ENCODE peak calls at places on chromosome 14, in four cellular contexts. X is cardiac fibroblast, V is brain microvascular endothelial cell, F is colonic mucosa. R is an unnamed sample.
A peak's percentile ranks its signal among the peaks of the same experiment; 100 is the strongest.

GRCh38 chr14:53525608-53526007 is 372.5 kb upstream of the DDHD1 start:
- DNase-seq in X (peak; percentile 26), V (no peak), F (no peak), R (peak; percentile 18)

GRCh38 chr14:74552623-74553022 is 59.1 kb downstream of the ISCA2 start:
- DNase-seq in X (peak; percentile 65), V (no peak), F (peak; percentile 66), R (no peak)

GRCh38 chr14:37083599-37083998 is 88.8 kb downstream of the SLC25A21 start:
- DNase-seq in X (no peak), V (no peak), F (no peak), R (no peak)

GRCh38 chr14:89911018-89911919 is 43.3 kb downstream of the EFCAB11 start:
- DNase-seq in X (peak; percentile 46), V (peak; percentile 48), F (peak; percentile 38), R (peak; percentile 87)

GRCh38 chr14:37340353-37340752 is 142.6 kb downstream of the MIPOL1 start:
- DNase-seq in X (no peak), V (no peak), F (no peak), R (no peak)

GRCh38 chr14:92847220-92848148 is 53.4 kb downstream of the GOLGA5 start:
- DNase-seq in X (no peak), V (no peak), F (no peak), R (no peak)

GRCh38 chr14:53840444-53840843 is 116.2 kb downstream of the BMP4 start:
- DNase-seq in X (peak; percentile 40), V (no peak), F (no peak), R (no peak)

GRCh38 chr14:80468331-80469122 is 257.2 kb upstream of the DIO2 start:
- DNase-seq in X (no peak), V (no peak), F (no peak), R (no peak)

GRCh38 chr14:63388766-63389431 is 70.2 kb upstream of the GPHB5 start:
- DNase-seq in X (peak; percentile 73), V (peak; percentile 51), F (peak; percentile 68), R (peak; percentile 79)

GRCh38 chr14:91311284-91311662 is 66.8 kb upstream of the GPR68 start:
- DNase-seq in X (no peak), V (no peak), F (peak; percentile 63), R (no peak)

GRCh38 chr14:75985618-75986438 is at the start of gene IFT43:
- DNase-seq in X (peak; percentile 78), V (peak; percentile 81), F (peak; percentile 96), R (peak; percentile 95)

GRCh38 chr14:90288646-90289355 is 32.4 kb downstream of the PSMC1 start:
- DNase-seq in X (no peak), V (no peak), F (no peak), R (no peak)

GRCh38 chr14:90060312-90060964 is 1.4 kb upstream of the KCNK13 start:
- DNase-seq in X (peak; percentile 64), V (peak; percentile 13), F (peak; percentile 42), R (peak; percentile 66)

GRCh38 chr14:101843665-101844064 is 82.2 kb downstream of the PPP2R5C start:
- DNase-seq in X (no peak), V (no peak), F (no peak), R (no peak)

GRCh38 chr14:101980700-101981099 is 16.3 kb downstream of the DYNC1H1 start:
- DNase-seq in X (peak; percentile 99), V (peak; percentile 92), F (no peak), R (peak; percentile 98)

GRCh38 chr14:64092940-64093339 is 201.2 kb downstream of the ESR2 start:
- DNase-seq in X (no peak), V (no peak), F (peak; percentile 44), R (no peak)

GRCh38 chr14:101596742-101597141 is 35.4 kb downstream of the DIO3 start:
- DNase-seq in X (no peak), V (no peak), F (peak; percentile 9), R (no peak)

GRCh38 chr14:102000902-102001301 is 36.5 kb downstream of the DYNC1H1 start:
- DNase-seq in X (no peak), V (no peak), F (no peak), R (no peak)

GRCh38 chr14:103103461-103104388 is 9.2 kb downstream of the EXOC3L4 start:
- DNase-seq in X (peak; percentile 50), V (no peak), F (peak; percentile 87), R (peak; percentile 48)

GRCh38 chr14:24062216-24062980 is 9.0 kb upstream of the CPNE6 start:
- DNase-seq in X (no peak), V (no peak), F (no peak), R (no peak)

GRCh38 chr14:58238252-58239247 is 6.1 kb upstream of the PSMA3 start:
- DNase-seq in X (peak; percentile 38), V (peak; percentile 18), F (no peak), R (peak; percentile 28)

GRCh38 chr14:76752744-76753143 is 8.5 kb upstream of the VASH1 start:
- DNase-seq in X (no peak), V (no peak), F (no peak), R (no peak)

GRCh38 chr14:90632868-90633267 is 183.4 kb downstream of the TTC7B start:
- DNase-seq in X (no peak), V (no peak), F (no peak), R (no peak)

GRCh38 chr14:99649219-99649618 is 4.3 kb downstream of the HHIPL1 start:
- DNase-seq in X (peak; percentile 61), V (peak; percentile 30), F (no peak), R (no peak)

GRCh38 chr14:63852271-63852816 is 460 bp upstream of the SYNE2 start:
- DNase-seq in X (peak; percentile 24), V (no peak), F (no peak), R (peak; percentile 39)

GRCh38 chr14:32934891-32935633 is 3.6 kb upstream of the NPAS3 start:
- DNase-seq in X (peak; percentile 13), V (no peak), F (no peak), R (peak; percentile 32)

GRCh38 chr14:49861581-49861922 is 9.0 kb upstream of the NEMF start:
- DNase-seq in X (peak; percentile 90), V (peak; percentile 69), F (peak; percentile 69), R (peak; percentile 85)

GRCh38 chr14:49861923-49862673 is 9.5 kb upstream of the NEMF start:
- DNase-seq in X (peak; percentile 96), V (peak; percentile 87), F (peak; percentile 84), R (peak; percentile 88)

GRCh38 chr14:49858383-49858782 is 5.8 kb upstream of the NEMF start:
- DNase-seq in X (no peak), V (no peak), F (no peak), R (no peak)

GRCh38 chr14:49863483-49864262 is 11.1 kb upstream of the NEMF start:
- DNase-seq in X (peak; percentile 22), V (no peak), F (peak; percentile 41), R (peak; percentile 36)

DNA sequence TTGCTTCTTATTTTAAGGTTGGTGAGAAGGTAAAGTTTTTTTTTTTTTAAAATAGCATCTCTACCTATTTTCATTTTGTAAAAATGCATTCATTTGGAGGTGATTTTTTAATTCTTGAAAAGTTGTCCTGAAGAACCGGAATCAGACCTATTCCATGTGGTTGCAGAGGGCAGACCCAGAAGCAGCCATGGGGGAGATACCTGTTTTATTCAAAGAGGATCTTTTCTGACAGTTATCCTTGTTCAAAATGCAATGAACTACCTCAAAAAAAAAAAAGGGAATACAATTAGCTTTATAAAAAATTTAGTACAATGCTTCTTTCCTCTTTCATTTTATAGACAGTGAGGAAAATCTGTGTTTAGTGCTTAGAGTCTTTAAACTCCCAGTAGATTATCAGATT is 8.4 kb upstream of the NEMF start:
- DNase-seq in X (no peak), V (no peak), F (no peak), R (peak; percentile 16)
- H3K4me3 ChIP-seq in X (peak overlapping the region; percentile 67), V (peak overlapping the region; percentile 72), F (no peak overlapping the region), R (peak overlapping the region; percentile 90)

DNA sequence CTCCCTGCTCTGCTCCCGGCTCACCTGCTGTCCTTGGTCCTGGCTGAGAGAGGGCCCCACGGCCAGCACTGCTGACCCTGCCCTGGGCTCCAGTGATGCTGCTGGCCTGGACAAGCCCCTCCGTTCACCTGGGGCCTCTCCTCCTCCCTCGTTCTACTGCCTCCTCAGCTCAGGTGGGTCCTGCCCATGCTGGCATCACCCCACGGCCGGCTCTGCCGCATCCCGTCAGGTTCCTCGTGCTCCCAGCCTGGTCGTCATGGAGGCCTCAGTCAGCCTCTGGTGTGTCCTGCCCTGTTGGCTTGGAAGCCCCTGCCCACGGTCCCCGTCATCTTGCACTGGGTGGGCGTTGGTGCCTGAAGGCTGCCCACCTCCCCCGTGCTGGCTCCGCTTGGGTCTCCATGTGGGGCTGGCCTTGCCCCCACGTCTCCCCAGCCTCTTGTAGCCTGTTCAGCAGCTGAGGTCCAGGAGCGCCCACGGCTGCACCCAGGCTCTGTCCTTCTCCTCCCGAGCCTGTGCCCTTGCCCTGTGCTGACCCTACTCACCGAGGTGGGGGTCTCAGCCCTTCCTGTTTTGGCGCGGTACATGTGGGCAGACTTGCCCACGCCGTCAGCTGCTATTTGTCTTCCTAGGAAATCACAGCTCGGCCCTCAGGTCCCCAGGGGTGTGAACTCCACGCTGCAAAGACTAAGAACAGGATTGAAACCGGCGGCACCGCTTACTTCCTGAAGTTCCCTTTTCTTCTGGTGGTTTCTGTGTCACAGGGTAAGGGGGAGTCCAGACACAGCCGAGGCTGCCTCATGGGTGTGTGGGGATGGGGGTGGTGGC is 121.6 kb downstream of the TMEM121 start:
- DNase-seq in X (no peak), V (no peak), F (no peak), R (no peak)
- H3K4me3 ChIP-seq in X (no peak overlapping the region), V (no peak overlapping the region), F (no peak overlapping the region), R (no peak overlapping the region)

DNA sequence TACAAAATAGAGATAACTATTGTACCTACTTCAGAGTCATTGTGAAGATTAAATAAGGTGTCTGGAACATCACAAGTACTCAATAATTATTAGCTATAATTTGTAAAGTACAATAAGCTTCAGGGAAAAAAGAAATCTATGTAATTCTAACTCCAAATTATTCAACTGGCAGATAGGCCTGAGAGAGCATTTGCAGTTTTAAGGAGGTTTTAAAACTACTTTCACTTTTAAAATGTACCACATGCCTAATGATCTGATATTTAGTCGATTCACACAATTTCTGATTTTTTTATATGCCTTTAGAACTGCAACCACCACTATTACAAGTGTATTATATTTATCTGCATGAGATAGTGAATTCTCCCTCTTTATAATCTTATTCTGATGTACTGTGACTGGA is 24.9 kb upstream of the FRMD6 start:
- DNase-seq in X (no peak), V (no peak), F (no peak), R (no peak)
- H3K4me3 ChIP-seq in X (no peak overlapping the region), V (no peak overlapping the region), F (no peak overlapping the region), R (peak overlapping the region; percentile 53)

GRCh38 chr14:55191881-55192616 is 664 bp upstream of the DLGAP5 start:
- DNase-seq in X (no peak), V (no peak), F (no peak), R (no peak)

GRCh38 chr14:55194656-55195355 is 3.4 kb upstream of the DLGAP5 start:
- DNase-seq in X (no peak), V (no peak), F (no peak), R (no peak)

GRCh38 chr14:55188686-55189295 is 2.6 kb downstream of the DLGAP5 start:
- DNase-seq in X (peak; percentile 47), V (no peak), F (no peak), R (no peak)

DNA sequence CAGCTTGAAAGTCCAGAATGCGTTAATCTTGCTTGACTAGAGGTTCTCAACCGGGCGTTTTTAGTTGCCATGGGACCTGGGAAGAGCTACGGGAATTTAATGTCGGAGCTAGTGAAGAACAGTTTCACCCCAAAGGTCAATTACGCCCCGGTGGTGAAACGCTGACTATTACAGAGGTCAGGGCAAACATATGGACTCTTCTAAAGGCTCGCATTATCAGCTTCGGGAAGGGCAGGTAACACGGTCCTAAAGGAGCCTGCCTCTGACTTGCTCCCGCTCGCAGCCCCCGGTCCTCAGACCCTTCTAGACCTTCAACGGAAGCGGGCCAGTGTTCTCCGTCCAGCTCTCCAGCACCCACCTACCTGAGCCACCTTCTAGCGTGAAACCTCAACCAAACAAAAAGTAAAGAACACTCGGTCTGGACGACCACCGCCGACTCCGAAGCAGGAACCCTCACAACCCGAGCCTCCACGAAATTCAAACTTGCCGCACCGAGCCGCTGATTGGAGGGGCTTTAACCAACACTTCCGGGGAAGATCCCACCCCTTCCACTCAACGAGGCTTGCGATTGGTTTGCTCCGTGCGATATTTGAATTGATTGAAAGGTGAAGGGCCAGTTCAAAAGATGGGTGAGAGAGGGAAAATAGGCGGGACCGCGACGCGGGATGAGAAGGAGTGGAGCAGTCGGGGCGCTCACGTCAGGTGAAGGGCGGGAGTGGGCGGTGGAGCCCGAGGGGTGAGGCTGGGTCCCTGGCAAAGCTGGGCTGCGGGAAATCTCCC is at the start of gene DLGAP5:
- DNase-seq in X (peak; percentile 97), V (peak; percentile 97), F (peak; percentile 97), R (peak; percentile 99)
- H3K4me3 ChIP-seq in X (peak within 1 kb of the TSS; percentile 75), V (peak within 1 kb of the TSS; percentile 98), F (peak within 1 kb of the TSS; percentile 45), R (peak within 1 kb of the TSS; percentile 94)

R was measured in adipocyte.